ENCODE peak calls at places on chromosomes 16 and 17, in four cellular contexts. One of them, this sample, is unnamed.

GRCh38 chr17:5418858-5419355 is 555 bp downstream of the NUP88 start:
- DNase-seq in K562: no peak
- DNase-seq in GM23248: peak; percentile 69
- DNase-seq in neural progenitor cell: no peak
- DNase-seq in this sample: peak; percentile 39

GRCh38 chr16:22317625-22318024 is 20.4 kb downstream of the POLR3E start:
- DNase-seq in K562: no peak
- DNase-seq in GM23248: no peak
- DNase-seq in neural progenitor cell: no peak
- DNase-seq in this sample: no peak

GRCh38 chr16:8568231-8568617 is 22.1 kb downstream of the TMEM114 start:
- DNase-seq in K562: no peak
- DNase-seq in GM23248: peak; percentile 24
- DNase-seq in neural progenitor cell: no peak
- DNase-seq in this sample: no peak

GRCh38 chr16:30658731-30659506 is 688 bp downstream of the FBRS start:
- DNase-seq in K562: peak; percentile 79
- DNase-seq in GM23248: peak; percentile 99
- DNase-seq in neural progenitor cell: peak; percentile 94
- DNase-seq in this sample: peak; percentile 58

GRCh38 chr16:81493755-81494433 is 49.3 kb downstream of the CMIP start:
- DNase-seq in K562: peak; percentile 84
- DNase-seq in GM23248: peak; percentile 93
- DNase-seq in neural progenitor cell: no peak
- DNase-seq in this sample: no peak

GRCh38 chr17:8753976-8754440 is 4.3 kb downstream of the SPDYE4 start:
- DNase-seq in K562: no peak
- DNase-seq in GM23248: peak; percentile 59
- DNase-seq in neural progenitor cell: no peak
- DNase-seq in this sample: peak; percentile 22

GRCh38 chr17:67293251-67294203 is 48.5 kb upstream of the HELZ start:
- DNase-seq in K562: peak; percentile 76
- DNase-seq in GM23248: peak; percentile 76
- DNase-seq in neural progenitor cell: peak; percentile 75
- DNase-seq in this sample: peak; percentile 72

GRCh38 chr17:48440660-48441059 is 10.6 kb upstream of the SKAP1 start:
- DNase-seq in K562: no peak
- DNase-seq in GM23248: no peak
- DNase-seq in neural progenitor cell: no peak
- DNase-seq in this sample: no peak

GRCh38 chr16:64830653-64831052 is 291.2 kb downstream of the CDH11 start:
- DNase-seq in K562: no peak
- DNase-seq in GM23248: peak; percentile 60
- DNase-seq in neural progenitor cell: no peak
- DNase-seq in this sample: no peak

GRCh38 chr17:41750866-41751265 is 16.4 kb upstream of the HAP1 start:
- DNase-seq in K562: no peak
- DNase-seq in GM23248: no peak
- DNase-seq in neural progenitor cell: no peak
- DNase-seq in this sample: no peak

GRCh38 chr17:63250830-63251229 is 195.3 kb downstream of the CYB561 start:
- DNase-seq in K562: no peak
- DNase-seq in GM23248: peak; percentile 62
- DNase-seq in neural progenitor cell: no peak
- DNase-seq in this sample: no peak

GRCh38 chr17:73642659-73643011 is 1.6 kb downstream of the SDK2 start:
- DNase-seq in K562: no peak
- DNase-seq in GM23248: no peak
- DNase-seq in neural progenitor cell: no peak
- DNase-seq in this sample: no peak

GRCh38 chr17:73643012-73643845 is 1.0 kb downstream of the SDK2 start:
- DNase-seq in K562: no peak
- DNase-seq in GM23248: peak; percentile 26
- DNase-seq in neural progenitor cell: peak; percentile 71
- DNase-seq in this sample: peak; percentile 36

GRCh38 chr17:73643846-73644144 is 450 bp downstream of the SDK2 start:
- DNase-seq in K562: no peak
- DNase-seq in GM23248: no peak
- DNase-seq in neural progenitor cell: peak; percentile 58
- DNase-seq in this sample: no peak

GRCh38 chr17:73645050-73645871 is 1.0 kb upstream of the SDK2 start:
- DNase-seq in K562: no peak
- DNase-seq in GM23248: peak; percentile 50
- DNase-seq in neural progenitor cell: peak; percentile 94
- DNase-seq in this sample: no peak

GRCh38 chr17:73644145-73645049 is at the start of gene SDK2:
- DNase-seq in K562: no peak
- DNase-seq in GM23248: peak; percentile 35
- DNase-seq in neural progenitor cell: peak; percentile 61
- DNase-seq in this sample: no peak
- H3K4me1 ChIP-seq in K562: no peaks in the 10 kb centered on the region
- H3K4me1 ChIP-seq in GM23248: no peaks in the 10 kb centered on the region
- H3K4me1 ChIP-seq in neural progenitor cell: peaks cover 41% of the 10 kb centered on the region
- H3K4me1 ChIP-seq in this sample: no peaks in the 10 kb centered on the region

DNA sequence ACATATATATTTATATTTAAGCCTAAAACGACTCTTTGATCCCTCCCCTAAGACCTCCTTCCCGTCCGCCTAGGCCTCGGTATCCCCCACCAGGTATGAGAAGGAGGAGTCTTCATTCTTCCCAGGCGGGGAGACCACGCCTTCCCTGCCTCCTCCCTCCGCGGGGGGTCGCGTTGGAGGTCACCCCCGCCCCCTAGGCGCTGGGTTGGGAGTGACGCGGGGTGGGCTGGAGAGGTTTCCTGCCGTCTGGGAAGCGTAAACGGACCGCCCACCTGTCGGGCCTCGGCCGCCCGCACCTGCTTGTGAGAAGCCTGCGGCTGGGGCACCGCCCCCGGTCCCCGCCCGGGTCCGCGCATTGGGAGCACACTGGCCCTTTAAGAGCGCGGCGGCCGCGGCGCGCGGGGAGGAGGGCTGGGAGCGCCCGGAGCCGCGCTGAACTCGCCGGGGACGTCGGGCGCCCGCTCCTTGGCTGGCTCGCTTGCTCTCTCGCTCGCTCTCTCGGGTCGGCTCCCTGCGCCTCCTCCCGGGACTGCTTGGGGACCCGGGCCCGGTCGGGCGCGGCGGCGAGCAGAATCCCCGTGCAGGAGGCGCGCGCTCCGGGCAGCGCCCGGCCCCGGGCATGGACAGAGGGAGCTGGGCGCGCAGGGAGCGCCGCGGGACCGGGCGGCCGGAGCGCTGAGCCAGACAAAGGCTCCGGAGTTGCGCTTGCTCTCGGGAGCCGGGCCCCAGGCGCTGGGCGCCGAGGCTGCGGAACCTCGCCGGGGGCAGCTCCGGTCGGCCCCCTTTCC is at the start of gene MMP15:
- DNase-seq in K562: peak; percentile 89
- DNase-seq in GM23248: peak; percentile 73
- DNase-seq in neural progenitor cell: peak; percentile 91
- DNase-seq in this sample: peak; percentile 53
- H3K4me1 ChIP-seq in K562: peaks cover 12% of the 10 kb centered on the region
- H3K4me1 ChIP-seq in GM23248: peaks cover 10% of the 10 kb centered on the region
- H3K4me1 ChIP-seq in neural progenitor cell: peaks cover 33% of the 10 kb centered on the region
- H3K4me1 ChIP-seq in this sample: peaks cover 3% of the 10 kb centered on the region

DNA sequence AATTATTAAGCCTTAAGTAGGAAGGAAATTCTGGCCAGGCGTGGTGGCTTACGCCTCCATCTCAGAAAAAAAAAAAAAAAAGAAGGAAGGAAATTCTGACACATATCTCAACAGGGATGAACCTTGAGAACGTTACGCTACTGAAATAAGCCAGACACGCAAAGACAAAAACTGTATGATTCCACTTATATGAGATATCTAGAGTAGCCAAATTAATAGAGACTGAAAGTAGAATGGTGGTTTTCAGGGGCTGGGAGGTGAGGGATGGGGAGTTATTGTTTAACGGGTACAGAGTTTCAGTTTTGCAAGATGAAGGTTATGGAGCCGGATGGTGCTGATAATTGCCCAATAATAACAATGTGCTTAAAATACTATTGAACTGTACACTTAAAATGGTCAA is 16.2 kb upstream of the HNF1B start:
- DNase-seq in K562: no peak
- DNase-seq in GM23248: no peak
- DNase-seq in neural progenitor cell: no peak
- DNase-seq in this sample: no peak
- H3K4me1 ChIP-seq in K562: no peaks in the 10 kb centered on the region
- H3K4me1 ChIP-seq in GM23248: no peaks in the 10 kb centered on the region
- H3K4me1 ChIP-seq in neural progenitor cell: peaks cover 6% of the 10 kb centered on the region
- H3K4me1 ChIP-seq in this sample: peaks cover 3% of the 10 kb centered on the region

DNA sequence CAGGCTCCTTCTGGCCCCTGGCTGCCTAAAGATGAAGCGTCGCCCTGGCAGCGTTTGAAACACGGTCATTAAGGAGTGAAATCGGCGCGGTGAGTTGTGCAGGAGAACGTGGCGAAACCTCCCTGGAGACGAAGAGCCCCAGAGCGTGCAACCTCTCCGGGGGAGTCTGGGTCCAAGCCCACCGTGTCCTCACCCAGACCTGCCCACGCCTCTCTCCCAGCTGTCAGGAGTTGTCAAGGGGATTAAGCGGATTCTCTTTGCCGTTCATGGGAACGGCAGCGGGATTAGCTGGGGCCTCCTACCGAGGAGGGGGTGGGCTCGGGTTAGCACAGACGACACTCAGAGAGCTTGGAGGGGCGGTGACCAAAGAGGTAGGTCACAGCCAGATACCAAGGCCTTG is 46.7 kb downstream of the SLC7A5 start:
- DNase-seq in K562: no peak
- DNase-seq in GM23248: no peak
- DNase-seq in neural progenitor cell: peak; percentile 88
- DNase-seq in this sample: peak; percentile 57
- H3K4me1 ChIP-seq in K562: no peaks in the 10 kb centered on the region
- H3K4me1 ChIP-seq in GM23248: no peaks in the 10 kb centered on the region
- H3K4me1 ChIP-seq in neural progenitor cell: peaks cover 61% of the 10 kb centered on the region
- H3K4me1 ChIP-seq in this sample: peaks cover 20% of the 10 kb centered on the region

GRCh38 chr16:1810106-1810505 is 16.5 kb downstream of the HAGH start:
- DNase-seq in K562: no peak
- DNase-seq in GM23248: no peak
- DNase-seq in neural progenitor cell: no peak
- DNase-seq in this sample: no peak
- H3K4me1 ChIP-seq in K562: no peaks in the 10 kb centered on the region
- H3K4me1 ChIP-seq in GM23248: no peaks in the 10 kb centered on the region
- H3K4me1 ChIP-seq in neural progenitor cell: no peaks in the 10 kb centered on the region
- H3K4me1 ChIP-seq in this sample: no peaks in the 10 kb centered on the region

This sample was measured in HAP-1.